ENCODE peak calls at places on chromosomes 2 and 18, in five cellular contexts. J is dorsolateral prefrontal cortex, V is pancreas, E is WERI-Rb-1, Y is heart left ventricle. Q is an unnamed sample.

GRCh38 chr2:218406949-218407703 is 7.5 kb downstream of the CTDSP1 start:
- DNase-seq in J (peak), V (peak), E (peak), Y (peak), Q (peak)

GRCh38 chr2:102591646-102592045 is 27.7 kb upstream of the SLC9A2 start:
- DNase-seq in J (no peak), V (no peak), E (no peak), Y (no peak), Q (no peak)

GRCh38 chr2:111622859-111623258 is 261.1 kb downstream of the ANAPC1 start:
- DNase-seq in J (no peak), V (no peak), E (no peak), Y (no peak), Q (no peak)

GRCh38 chr18:45456076-45457066 is 158.9 kb upstream of the SLC14A2 start:
- DNase-seq in J (no peak), V (no peak), E (no peak), Y (no peak), Q (no peak)

GRCh38 chr2:238967978-238968360 is 120.1 kb downstream of the TWIST2 start:
- DNase-seq in J (no peak), V (no peak), E (no peak), Y (no peak), Q (no peak)

GRCh38 chr2:75053484-75054112 is 95.2 kb downstream of the POLE4 start:
- DNase-seq in J (no peak), V (peak), E (peak), Y (no peak), Q (no peak)

GRCh38 chr2:14677039-14677438 is 44.5 kb downstream of the LRATD1 start:
- DNase-seq in J (no peak), V (no peak), E (no peak), Y (no peak), Q (no peak)

GRCh38 chr2:202056611-202057010 is 16.4 kb upstream of the KIAA2012 start:
- DNase-seq in J (no peak), V (no peak), E (no peak), Y (no peak), Q (no peak)

GRCh38 chr2:98895901-98896300 is 40.1 kb downstream of the CRACDL start:
- DNase-seq in J (no peak), V (no peak), E (no peak), Y (no peak), Q (no peak)

GRCh38 chr2:65366595-65367125 is 65.7 kb downstream of the SPRED2 start:
- DNase-seq in J (no peak), V (no peak), E (no peak), Y (no peak), Q (no peak)

GRCh38 chr2:127128508-127128907 is 21.6 kb upstream of the BIN1 start:
- DNase-seq in J (no peak), V (peak), E (peak), Y (no peak), Q (no peak)

GRCh38 chr2:158740127-158740526 is 55.0 kb upstream of the DAPL1 start:
- DNase-seq in J (no peak), V (no peak), E (no peak), Y (no peak), Q (no peak)

GRCh38 chr2:229270551-229271410 is at the start of gene PID1:
- DNase-seq in J (no peak), V (peak), E (no peak), Y (peak), Q (peak)

GRCh38 chr2:105789745-105790466 is 45.2 kb downstream of the NCK2 start:
- DNase-seq in J (no peak), V (no peak), E (no peak), Y (peak), Q (peak)

GRCh38 chr2:154130821-154131220 is 259.1 kb downstream of the GALNT13 start:
- DNase-seq in J (no peak), V (no peak), E (no peak), Y (no peak), Q (no peak)

GRCh38 chr2:176555781-176556180 is 286.5 kb downstream of the MTX2 start:
- DNase-seq in J (no peak), V (no peak), E (no peak), Y (no peak), Q (no peak)

GRCh38 chr2:176554107-176555048 is 285.1 kb downstream of the MTX2 start:
- DNase-seq in J (no peak), V (no peak), E (peak), Y (peak), Q (no peak)

GRCh38 chr2:176555112-176555511 is 285.9 kb downstream of the MTX2 start:
- DNase-seq in J (no peak), V (no peak), E (no peak), Y (no peak), Q (no peak)

GRCh38 chr2:176553685-176554106 is 284.5 kb downstream of the MTX2 start:
- DNase-seq in J (peak), V (peak), E (peak), Y (peak), Q (no peak)

DNA sequence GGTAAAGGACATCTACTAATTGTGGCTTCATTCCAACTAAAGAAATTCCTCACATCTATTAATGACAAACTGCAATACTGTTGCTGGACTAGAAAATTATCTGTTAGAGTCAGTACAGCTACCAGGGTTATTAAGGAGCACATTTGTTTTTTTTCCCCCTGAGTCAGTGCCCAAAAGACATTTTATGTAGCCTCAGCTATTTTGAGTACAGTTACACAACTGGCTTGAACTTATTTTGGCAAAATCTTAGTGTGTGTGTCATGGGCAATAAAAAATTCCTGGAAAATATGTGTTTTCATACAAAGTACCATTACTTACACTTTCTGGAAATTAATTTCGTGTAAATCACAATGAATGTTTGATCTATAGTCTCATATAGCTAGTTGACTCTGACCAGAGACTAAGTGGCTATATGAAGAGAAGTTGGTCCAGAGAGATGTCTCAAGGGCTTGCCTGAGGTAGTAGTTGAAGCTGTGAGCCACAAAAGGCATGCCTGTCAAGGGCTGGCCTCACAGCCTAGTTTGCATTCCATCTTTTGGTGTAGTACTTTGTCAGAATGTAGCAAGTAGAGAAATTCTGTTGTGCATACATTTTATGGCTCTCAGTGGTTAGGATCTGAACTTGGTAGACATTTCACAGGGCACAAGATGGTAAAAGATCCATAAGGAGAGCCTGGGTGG is 283.4 kb downstream of the MTX2 start:
- DNase-seq in J (no peak), V (no peak), E (no peak), Y (no peak), Q (no peak)
- H3K27ac ChIP-seq in J (no peak), V (no peak), E (no peak), Y (peak), Q (no peak)

GRCh38 chr2:11899896-11900295 is 153.5 kb downstream of the LPIN1 start:
- DNase-seq in J (no peak), V (no peak), E (no peak), Y (no peak), Q (no peak)

GRCh38 chr2:11903085-11903484 is 156.7 kb downstream of the LPIN1 start:
- DNase-seq in J (no peak), V (no peak), E (no peak), Y (no peak), Q (no peak)

GRCh38 chr2:11907178-11907577 is 160.7 kb downstream of the LPIN1 start:
- DNase-seq in J (no peak), V (no peak), E (no peak), Y (no peak), Q (no peak)

GRCh38 chr2:11901351-11902069 is 155.1 kb downstream of the LPIN1 start:
- DNase-seq in J (no peak), V (no peak), E (no peak), Y (no peak), Q (no peak)

DNA sequence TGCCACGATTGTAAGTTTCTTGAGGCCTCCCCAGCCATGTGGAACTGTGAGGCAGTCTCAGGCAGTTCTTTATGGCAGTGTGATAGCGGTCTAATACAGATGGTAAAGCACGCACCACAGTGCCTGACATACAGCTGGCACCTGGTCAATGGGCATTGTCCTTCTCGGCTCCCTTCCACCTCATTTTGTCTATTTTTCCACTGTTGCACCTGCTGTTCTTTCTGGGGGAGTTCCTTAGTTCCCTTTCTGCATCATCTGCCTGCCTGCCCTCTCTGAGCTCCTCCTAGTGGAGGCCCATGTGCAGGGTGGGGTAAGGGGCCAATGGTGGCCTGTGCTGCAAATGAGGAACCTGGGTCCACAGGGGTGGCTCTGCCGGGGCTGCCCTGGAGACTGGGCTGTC is 157.6 kb downstream of the LPIN1 start:
- DNase-seq in J (no peak), V (no peak), E (peak), Y (no peak), Q (no peak)
- H3K27ac ChIP-seq in J (no peak), V (no peak), E (no peak), Y (no peak), Q (no peak)

GRCh38 chr2:226658555-226658954 is 141.1 kb downstream of the IRS1 start:
- DNase-seq in J (no peak), V (no peak), E (no peak), Y (no peak), Q (no peak)

GRCh38 chr2:226659416-226659815 is 140.2 kb downstream of the IRS1 start:
- DNase-seq in J (no peak), V (no peak), E (no peak), Y (no peak), Q (no peak)

GRCh38 chr2:226661789-226662545 is 137.7 kb downstream of the IRS1 start:
- DNase-seq in J (no peak), V (no peak), E (peak), Y (peak), Q (no peak)

GRCh38 chr2:226660124-226660523 is 139.5 kb downstream of the IRS1 start:
- DNase-seq in J (no peak), V (no peak), E (no peak), Y (no peak), Q (no peak)

GRCh38 chr2:226660524-226660923 is 139.1 kb downstream of the IRS1 start:
- DNase-seq in J (no peak), V (no peak), E (peak), Y (peak), Q (no peak)
- H3K27ac ChIP-seq in J (no peak), V (no peak), E (no peak), Y (peak), Q (no peak)

DNA sequence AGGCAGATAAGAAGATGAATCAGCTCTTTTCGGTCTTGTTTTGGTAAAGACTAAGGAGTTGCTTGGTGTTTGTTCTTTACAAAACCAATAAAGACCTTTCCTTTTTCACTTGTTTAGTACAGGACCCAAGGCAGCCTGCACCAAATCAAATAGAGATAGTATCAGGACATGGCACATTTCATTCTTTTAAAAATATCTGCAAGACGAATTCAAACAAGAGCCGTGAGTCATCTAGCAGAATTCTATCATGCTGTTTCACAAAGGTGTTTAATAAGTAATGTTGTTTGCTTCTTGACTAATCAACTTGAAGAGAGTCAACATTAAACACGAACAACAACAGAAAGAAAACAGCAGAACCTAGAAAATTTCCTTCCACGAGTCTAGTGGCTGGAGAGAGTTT is 102.8 kb upstream of the TTN start:
- DNase-seq in J (no peak), V (no peak), E (no peak), Y (no peak), Q (no peak)
- H3K27ac ChIP-seq in J (no peak), V (no peak), E (peak), Y (peak), Q (no peak)

DNA sequence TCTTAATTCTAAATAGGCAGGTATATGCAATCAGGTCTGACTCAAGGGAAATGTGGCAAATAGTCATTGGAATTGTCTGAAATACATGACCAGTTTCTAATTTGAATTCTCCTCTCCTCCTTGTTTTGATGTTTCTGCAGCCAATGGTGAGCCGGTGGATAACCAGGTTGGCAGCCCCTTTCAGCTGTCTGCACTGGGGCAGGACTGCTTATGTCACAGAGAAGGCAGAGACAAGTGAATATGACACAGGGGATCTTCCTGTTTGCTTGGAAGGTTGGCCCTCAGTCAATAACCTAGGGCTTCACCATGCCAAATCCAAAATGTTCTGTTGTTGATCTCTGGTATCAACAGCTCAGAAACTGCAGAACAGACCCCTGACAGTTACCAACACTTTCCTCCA is 12.1 kb downstream of the MYT1L start:
- DNase-seq in J (no peak), V (no peak), E (no peak), Y (no peak), Q (no peak)
- H3K27ac ChIP-seq in J (peak), V (no peak), E (no peak), Y (no peak), Q (no peak)

GRCh38 chr2:73856214-73856613 is 27.5 kb downstream of the STAMBP start:
- DNase-seq in J (no peak), V (no peak), E (no peak), Y (no peak), Q (no peak)
- H3K27ac ChIP-seq in J (no peak), V (no peak), E (no peak), Y (no peak), Q (no peak)